ENCODE peak calls at places on chromosomes 16 and 17, in four cellular contexts. A, E, Z and L are unnamed samples.

GRCh38 chr17:75475144-75475835 is 18.9 kb downstream of the TMEM94 start:
- DNase-seq in A (no peak), E (no peak), Z (no peak), L (no peak)

GRCh38 chr17:8556074-8556473 is 74.5 kb downstream of the MYH10 start:
- DNase-seq in A (no peak), E (no peak), Z (peak; percentile 15), L (no peak)

GRCh38 chr16:81214745-81215166 is 23.7 kb upstream of the BCO1 start:
- DNase-seq in A (no peak), E (no peak), Z (peak; percentile 13), L (no peak)

GRCh38 chr16:56203052-56203451 is 11.8 kb downstream of the GNAO1 start:
- DNase-seq in A (peak; percentile 41), E (no peak), Z (no peak), L (peak; percentile 19)

GRCh38 chr16:23182206-23182674 is 305 bp upstream of the SCNN1G start:
- DNase-seq in A (peak; percentile 86), E (peak; percentile 70), Z (peak; percentile 16), L (peak; percentile 52)

GRCh38 chr17:57879437-57880085 is 29.7 kb upstream of the MRPS23 start:
- DNase-seq in A (no peak), E (no peak), Z (no peak), L (no peak)

GRCh38 chr16:73023752-73024570 is 24.0 kb downstream of the ZFHX3 start:
- DNase-seq in A (no peak), E (peak; percentile 71), Z (no peak), L (no peak)

GRCh38 chr16:72023962-72024361 is 15.4 kb downstream of the DHODH start:
- DNase-seq in A (no peak), E (peak; percentile 19), Z (no peak), L (no peak)

GRCh38 chr16:82630219-82630618 is 3.5 kb downstream of the CDH13 start:
- DNase-seq in A (no peak), E (no peak), Z (no peak), L (peak; percentile 84)

GRCh38 chr17:43772877-43773648 is 5.7 kb downstream of the DUSP3 start:
- DNase-seq in A (no peak), E (peak; percentile 82), Z (no peak), L (no peak)